ENCODE peak calls at places on chromosome 17, in four cellular contexts. One of them, this sample, is unnamed.

GRCh38 chr17:39738568-39738901 is 797 bp downstream of the GRB7 start:
- DNase-seq in breast epithelium: peak; percentile 79
- DNase-seq in colonic mucosa: peak; percentile 83
- DNase-seq in tibial artery: no peak
- DNase-seq in this sample: no peak

GRCh38 chr17:2215616-2216364 is 87.8 kb downstream of the SMG6 start:
- DNase-seq in breast epithelium: no peak
- DNase-seq in colonic mucosa: peak; percentile 57
- DNase-seq in tibial artery: peak; percentile 71
- DNase-seq in this sample: no peak

GRCh38 chr17:66829883-66830282 is 5.0 kb upstream of the CACNG5 start:
- DNase-seq in breast epithelium: no peak
- DNase-seq in colonic mucosa: no peak
- DNase-seq in tibial artery: no peak
- DNase-seq in this sample: no peak

GRCh38 chr17:44363613-44364159 is at the start of gene FAM171A2:
- DNase-seq in breast epithelium: no peak
- DNase-seq in colonic mucosa: no peak
- DNase-seq in tibial artery: no peak
- DNase-seq in this sample: no peak

GRCh38 chr17:72416054-72416691 is 295.4 kb downstream of the SOX9 start:
- DNase-seq in breast epithelium: no peak
- DNase-seq in colonic mucosa: no peak
- DNase-seq in tibial artery: no peak
- DNase-seq in this sample: no peak

GRCh38 chr17:81256616-81257015 is 17.5 kb downstream of the NDUFAF8 start:
- DNase-seq in breast epithelium: no peak
- DNase-seq in colonic mucosa: no peak
- DNase-seq in tibial artery: no peak
- DNase-seq in this sample: no peak

GRCh38 chr17:79874329-79874981 is 35.2 kb upstream of the CBX4 start:
- DNase-seq in breast epithelium: no peak
- DNase-seq in colonic mucosa: peak; percentile 46
- DNase-seq in tibial artery: no peak
- DNase-seq in this sample: no peak

GRCh38 chr17:72665841-72666518 is 426.5 kb downstream of the SLC39A11 start:
- DNase-seq in breast epithelium: no peak
- DNase-seq in colonic mucosa: no peak
- DNase-seq in tibial artery: no peak
- DNase-seq in this sample: no peak

GRCh38 chr17:7782237-7782636 is 51.8 kb upstream of the KDM6B start:
- DNase-seq in breast epithelium: no peak
- DNase-seq in colonic mucosa: no peak
- DNase-seq in tibial artery: no peak
- DNase-seq in this sample: no peak

GRCh38 chr17:17681744-17682292 is 560 bp downstream of the RAI1 start:
- DNase-seq in breast epithelium: no peak
- DNase-seq in colonic mucosa: peak; percentile 55
- DNase-seq in tibial artery: no peak
- DNase-seq in this sample: no peak

GRCh38 chr17:42438600-42439567 is 15.8 kb upstream of the CAVIN1 start:
- DNase-seq in breast epithelium: no peak
- DNase-seq in colonic mucosa: peak; percentile 61
- DNase-seq in tibial artery: no peak
- DNase-seq in this sample: no peak

GRCh38 chr17:61834610-61835009 is 28.7 kb downstream of the BRIP1 start:
- DNase-seq in breast epithelium: no peak
- DNase-seq in colonic mucosa: no peak
- DNase-seq in tibial artery: no peak
- DNase-seq in this sample: no peak

GRCh38 chr17:80613732-80614071 is 69.1 kb downstream of the RPTOR start:
- DNase-seq in breast epithelium: no peak
- DNase-seq in colonic mucosa: no peak
- DNase-seq in tibial artery: no peak
- DNase-seq in this sample: no peak

GRCh38 chr17:80106176-80106575 is 4.8 kb downstream of the GAA start:
- DNase-seq in breast epithelium: no peak
- DNase-seq in colonic mucosa: no peak
- DNase-seq in tibial artery: no peak
- DNase-seq in this sample: no peak

GRCh38 chr17:73991260-73991659 is 212.2 kb upstream of the RPL38 start:
- DNase-seq in breast epithelium: no peak
- DNase-seq in colonic mucosa: no peak
- DNase-seq in tibial artery: no peak
- DNase-seq in this sample: no peak

GRCh38 chr17:40095356-40095943 is 4.9 kb downstream of the NR1D1 start:
- DNase-seq in breast epithelium: no peak
- DNase-seq in colonic mucosa: no peak
- DNase-seq in tibial artery: no peak
- DNase-seq in this sample: no peak

GRCh38 chr17:59361916-59362810 is 30.7 kb downstream of the YPEL2 start:
- DNase-seq in breast epithelium: no peak
- DNase-seq in colonic mucosa: no peak
- DNase-seq in tibial artery: no peak
- DNase-seq in this sample: no peak
- H3K4me1 ChIP-seq in breast epithelium: peaks cover 24% of the 10 kb centered on the region
- H3K4me1 ChIP-seq in colonic mucosa: peaks cover 25% of the 10 kb centered on the region
- H3K4me1 ChIP-seq in tibial artery: peaks cover 100% of the 10 kb centered on the region
- H3K4me1 ChIP-seq in this sample: peaks cover 99% of the 10 kb centered on the region

DNA sequence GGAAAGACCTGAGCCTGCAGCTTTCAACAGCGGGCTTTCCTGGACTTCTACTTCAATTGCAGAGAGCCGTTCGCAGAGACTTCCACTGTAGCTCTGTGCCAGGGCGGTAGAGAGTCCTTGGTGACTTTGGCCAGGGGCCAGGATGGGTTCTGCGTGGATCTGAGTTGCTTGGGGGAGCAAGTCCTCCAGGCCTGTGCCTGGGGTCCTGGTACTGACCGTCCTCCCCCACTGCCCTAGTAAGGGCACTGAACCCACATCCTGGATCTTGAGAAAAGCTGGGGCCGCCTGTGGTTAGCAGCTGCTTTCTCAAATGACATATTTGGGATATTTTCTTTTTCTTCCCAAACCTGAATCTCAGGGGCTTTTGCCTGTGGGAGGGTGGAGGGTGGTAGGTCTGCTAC is 37.9 kb downstream of the PGS1 start:
- DNase-seq in breast epithelium: no peak
- DNase-seq in colonic mucosa: peak; percentile 51
- DNase-seq in tibial artery: no peak
- DNase-seq in this sample: no peak
- H3K4me1 ChIP-seq in breast epithelium: no peaks in the 10 kb centered on the region
- H3K4me1 ChIP-seq in colonic mucosa: peaks cover 39% of the 10 kb centered on the region
- H3K4me1 ChIP-seq in tibial artery: peaks cover 26% of the 10 kb centered on the region
- H3K4me1 ChIP-seq in this sample: peaks cover 16% of the 10 kb centered on the region

GRCh38 chr17:77352996-77353395 is 212.2 kb downstream of the SEC14L1 start:
- DNase-seq in breast epithelium: peak; percentile 37
- DNase-seq in colonic mucosa: peak; percentile 16
- DNase-seq in tibial artery: no peak
- DNase-seq in this sample: no peak
- H3K4me1 ChIP-seq in breast epithelium: peaks cover 5% of the 10 kb centered on the region
- H3K4me1 ChIP-seq in colonic mucosa: peaks cover 3% of the 10 kb centered on the region
- H3K4me1 ChIP-seq in tibial artery: peaks cover 14% of the 10 kb centered on the region
- H3K4me1 ChIP-seq in this sample: no peaks in the 10 kb centered on the region

GRCh38 chr17:68794636-68795503 is 160.3 kb downstream of the ABCA8 start:
- DNase-seq in breast epithelium: no peak
- DNase-seq in colonic mucosa: no peak
- DNase-seq in tibial artery: peak; percentile 35
- DNase-seq in this sample: no peak
- H3K4me1 ChIP-seq in breast epithelium: no peaks in the 10 kb centered on the region
- H3K4me1 ChIP-seq in colonic mucosa: no peaks in the 10 kb centered on the region
- H3K4me1 ChIP-seq in tibial artery: no peaks in the 10 kb centered on the region
- H3K4me1 ChIP-seq in this sample: no peaks in the 10 kb centered on the region

DNA sequence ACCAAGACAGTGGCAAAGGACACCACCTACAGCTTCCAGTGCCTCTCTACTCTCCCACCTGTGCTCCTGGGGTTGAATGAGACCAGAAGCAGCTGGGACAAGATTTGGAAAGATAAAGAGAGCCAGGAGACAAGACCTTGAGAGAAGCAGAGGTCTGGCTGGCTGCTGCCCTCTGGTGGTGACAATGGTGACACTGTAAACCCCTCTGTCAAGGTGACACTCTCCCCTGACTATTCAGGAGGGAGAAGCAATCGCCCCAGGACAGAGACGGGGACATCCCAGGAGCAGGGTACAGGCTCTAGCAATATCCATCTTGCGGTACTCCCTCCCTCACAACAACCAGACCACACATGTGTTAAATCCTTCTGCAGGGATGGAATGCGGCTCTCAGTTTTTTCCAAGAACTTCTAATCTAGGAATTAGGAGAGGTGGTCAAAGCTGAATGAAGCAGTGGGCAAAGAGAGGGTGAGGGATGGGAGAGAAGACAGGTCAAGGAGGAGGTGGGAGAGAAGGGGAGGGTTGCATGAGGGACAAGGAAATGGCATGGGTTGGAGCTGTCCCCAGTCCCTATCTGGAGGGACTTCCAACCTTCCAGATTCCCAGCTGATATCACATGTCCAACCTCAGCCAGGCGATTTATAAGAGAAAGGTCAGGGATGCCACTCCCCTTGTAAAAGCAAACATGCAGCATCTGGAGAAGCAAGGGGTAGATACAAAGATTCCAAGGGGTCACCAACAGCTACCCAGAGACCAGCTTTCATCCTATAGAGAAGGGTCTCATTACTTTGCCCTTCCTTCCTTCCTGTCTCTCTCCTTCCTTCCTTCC is 2.9 kb downstream of the PHOSPHO1 start:
- DNase-seq in breast epithelium: no peak
- DNase-seq in colonic mucosa: peak; percentile 83
- DNase-seq in tibial artery: peak; percentile 60
- DNase-seq in this sample: no peak
- H3K4me1 ChIP-seq in breast epithelium: peaks cover 12% of the 10 kb centered on the region
- H3K4me1 ChIP-seq in colonic mucosa: peaks cover 9% of the 10 kb centered on the region
- H3K4me1 ChIP-seq in tibial artery: peaks cover 33% of the 10 kb centered on the region
- H3K4me1 ChIP-seq in this sample: peaks cover 37% of the 10 kb centered on the region